ENCODE peak calls at places on chromosomes 4 and X, in ten cellular contexts. V is Jurkat, Clone E6-1; Y is cardiac fibroblast; K is epithelial cell of proximal tubule; Q is neuronal stem cell; W is CD8-positive, alpha-beta T cell; G is mammary epithelial cell; Z is GM12865; N is endodermal cell; I is fibroblast of lung. S is an unnamed sample.

GRCh38 chr4:6986781-6987565 is 56.2 kb upstream of the TADA2B start:
- DNase-seq in Q (peak), G (peak), Y (peak), W (peak), Z (peak), N (peak), V (peak), I (peak), K (no peak), S (peak)

GRCh38 chrX:48883729-48884128 is 13.8 kb downstream of the TIMM17B start:
- DNase-seq in W (no peak), K (no peak), I (no peak), Z (no peak), N (no peak), Y (no peak), G (no peak), V (no peak), Q (no peak), S (no peak)

GRCh38 chrX:69493193-69493592 is 10.9 kb upstream of the NALF2 start:
- DNase-seq in Y (peak), I (no peak), K (no peak), N (peak), Z (peak), V (peak), Q (peak), G (peak), W (no peak), S (peak)

GRCh38 chr4:7727727-7728126 is 211.9 kb downstream of the AFAP1 start:
- DNase-seq in N (no peak), W (no peak), Z (no peak), K (no peak), Q (no peak), Y (peak), G (peak), I (peak), V (no peak), S (no peak)

GRCh38 chr4:137266511-137266910 is 265.8 kb downstream of the PCDH18 start:
- DNase-seq in G (no peak), I (no peak), K (no peak), N (no peak), W (no peak), Q (no peak), V (no peak), Y (no peak), Z (no peak), S (no peak)

GRCh38 chr4:8540991-8541390 is 39.2 kb upstream of the GPR78 start:
- DNase-seq in G (no peak), N (no peak), Y (no peak), V (no peak), Q (no peak), I (no peak), Z (no peak), W (no peak), K (no peak), S (no peak)

GRCh38 chr4:6121941-6122340 is 78.4 kb downstream of the JAKMIP1 start:
- DNase-seq in I (no peak), N (no peak), Q (no peak), V (no peak), Z (no peak), W (no peak), Y (no peak), K (no peak), G (no peak), S (no peak)

GRCh38 chr4:180909279-180909678 is 1333.9 kb upstream of the TENM3 start:
- DNase-seq in N (peak), Q (peak), G (peak), W (no peak), Y (no peak), I (peak), Z (peak), V (peak), K (no peak), S (peak)

GRCh38 chr4:108636246-108636645 is 14.2 kb upstream of the OSTC start:
- DNase-seq in I (no peak), Q (no peak), N (no peak), K (no peak), Y (no peak), W (no peak), Z (no peak), V (no peak), G (no peak), S (peak)

GRCh38 chr4:175927121-175927520 is 115.1 kb upstream of the GPM6A start:
- DNase-seq in K (no peak), Z (peak), N (no peak), Q (no peak), Y (no peak), W (no peak), I (no peak), V (no peak), G (peak), S (no peak)

GRCh38 chr4:114091546-114091945 is 112.1 kb upstream of the ARSJ start:
- DNase-seq in Q (no peak), W (no peak), I (no peak), N (no peak), V (no peak), K (no peak), G (no peak), Y (no peak), Z (no peak), S (no peak)

GRCh38 chr4:1112174-1112820 is 1.1 kb downstream of the RNF212 start:
- DNase-seq in K (no peak), V (no peak), Z (no peak), N (no peak), I (no peak), Q (no peak), Y (no peak), G (no peak), W (no peak), S (no peak)

GRCh38 chr4:153233761-153234371 is 29.6 kb downstream of the TRIM2 start:
- DNase-seq in G (peak), W (no peak), V (no peak), I (peak), K (no peak), N (no peak), Q (no peak), Z (no peak), Y (peak), S (peak)

GRCh38 chrX:24146283-24146865 is 3.2 kb upstream of the ZFX start:
- DNase-seq in K (no peak), Z (no peak), N (no peak), Y (peak), I (no peak), W (no peak), Q (no peak), G (no peak), V (no peak), S (peak)

GRCh38 chr4:57182132-57182874 is 72.1 kb upstream of the IGFBP7 start:
- DNase-seq in K (no peak), V (no peak), G (no peak), I (no peak), Q (no peak), N (no peak), Y (no peak), Z (no peak), W (no peak), S (no peak)

GRCh38 chrX:40244980-40245379 is 147.2 kb upstream of the BCOR start:
- DNase-seq in Q (no peak), I (peak), W (no peak), Z (no peak), V (peak), N (no peak), G (no peak), K (no peak), Y (peak), S (no peak)

GRCh38 chr4:109325698-109326097 is 23.2 kb upstream of the COL25A1 start:
- DNase-seq in Z (peak), G (no peak), Y (no peak), K (no peak), Q (no peak), I (no peak), N (no peak), W (no peak), V (no peak), S (no peak)

GRCh38 chr4:72467633-72468032 is 101.4 kb downstream of the ADAMTS3 start:
- DNase-seq in W (no peak), K (no peak), Y (peak), G (no peak), Z (no peak), N (no peak), Q (no peak), V (no peak), I (no peak), S (no peak)

GRCh38 chrX:118418811-118419251 is 72.9 kb downstream of the WDR44 start:
- DNase-seq in Y (no peak), N (peak), I (no peak), Z (no peak), W (no peak), K (no peak), V (no peak), G (no peak), Q (no peak), S (no peak)

GRCh38 chr4:158875455-158875854 is 106.6 kb downstream of the FNIP2 start:
- DNase-seq in N (no peak), Q (no peak), K (no peak), G (no peak), V (no peak), Y (no peak), I (no peak), Z (no peak), W (no peak), S (no peak)

GRCh38 chr4:81375745-81376144 is 96.0 kb downstream of the RASGEF1B start:
- DNase-seq in W (no peak), Q (no peak), G (no peak), K (no peak), Y (no peak), Z (no peak), N (peak), I (no peak), V (no peak), S (no peak)

GRCh38 chrX:12686324-12686723 is 104.9 kb upstream of the PRPS2 start:
- DNase-seq in G (no peak), K (no peak), N (no peak), I (no peak), V (no peak), Y (no peak), Z (no peak), Q (no peak), W (no peak), S (no peak)

GRCh38 chr4:67779631-67780030 is 25.4 kb upstream of the GNRHR start:
- DNase-seq in Q (no peak), N (no peak), W (no peak), K (no peak), G (peak), Y (no peak), I (no peak), V (no peak), Z (no peak), S (no peak)

GRCh38 chrX:153669174-153669890 is 4.3 kb downstream of the PNCK start:
- DNase-seq in V (peak), I (no peak), Q (no peak), Z (peak), Y (no peak), N (peak), K (no peak), W (peak), G (no peak), S (peak)

GRCh38 chrX:136658151-136658550 is 10.2 kb downstream of the CD40LG start:
- DNase-seq in N (no peak), W (no peak), K (no peak), Q (no peak), V (peak), I (no peak), Y (no peak), Z (peak), G (no peak), S (no peak)

GRCh38 chrX:48958635-48959094 is 1.3 kb upstream of the OTUD5 start:
- DNase-seq in Q (no peak), K (no peak), Y (peak), I (peak), V (no peak), N (no peak), W (no peak), Z (no peak), G (peak), S (peak)

GRCh38 chrX:31280580-31280979 is 208.7 kb upstream of the FTHL17 start:
- DNase-seq in W (no peak), I (no peak), K (no peak), N (no peak), Z (no peak), V (no peak), G (no peak), Q (no peak), Y (no peak), S (no peak)

GRCh38 chr4:68466751-68467150 is 19.5 kb downstream of the TMPRSS11E start:
- DNase-seq in Z (no peak), V (no peak), Y (peak), N (no peak), K (peak), Q (no peak), G (peak), I (no peak), W (no peak), S (no peak)

GRCh38 chrX:71365356-71365875 is 741 bp upstream of the TAF1 start:
- DNase-seq in Y (no peak), K (no peak), W (no peak), N (no peak), V (no peak), G (no peak), Q (no peak), Z (no peak), I (peak), S (no peak)

GRCh38 chr4:81116571-81116970 is 86.1 kb downstream of the BMP3 start:
- DNase-seq in I (no peak), G (peak), Z (no peak), W (no peak), Q (no peak), V (no peak), Y (no peak), N (no peak), K (no peak), S (peak)

GRCh38 chr4:145557720-145558119 is 61.5 kb upstream of the MMAA start:
- DNase-seq in G (peak), W (peak), V (peak), Z (peak), Q (peak), N (peak), K (peak), Y (peak), I (peak), S (peak)

GRCh38 chrX:72121381-72121780 is 10.3 kb downstream of the RTL5 start:
- DNase-seq in G (peak), N (peak), W (peak), Z (peak), V (no peak), Q (no peak), Y (peak), I (peak), K (no peak), S (peak)

GRCh38 chr4:80007745-80008149 is 65.3 kb downstream of the ANTXR2 start:
- DNase-seq in Y (peak), Z (peak), V (no peak), N (no peak), W (no peak), I (no peak), K (no peak), G (no peak), Q (no peak), S (no peak)
- H3K4me3 ChIP-seq in Y (no peak), Z (no peak), V (no peak), N (no peak), W (no peak), I (no peak), K (no peak), G (no peak), Q (no peak), S (no peak)

GRCh38 chr4:46387956-46388355 is 2.0 kb downstream of the GABRA2 start:
- DNase-seq in W (no peak), N (no peak), Y (no peak), K (no peak), V (no peak), Q (no peak), I (no peak), Z (no peak), G (no peak), S (no peak)

GRCh38 chr4:46388860-46389259 is 1.1 kb downstream of the GABRA2 start:
- DNase-seq in I (no peak), Z (no peak), N (no peak), W (no peak), V (no peak), Y (no peak), Q (no peak), G (no peak), K (no peak), S (no peak)

GRCh38 chr4:46389301-46389761 is 597 bp downstream of the GABRA2 start:
- DNase-seq in V (no peak), I (peak), N (peak), K (no peak), Z (no peak), W (no peak), G (peak), Y (peak), Q (peak), S (peak)

GRCh38 chr4:46392421-46392820 is 2.5 kb upstream of the GABRA2 start:
- DNase-seq in Q (peak), Z (no peak), Y (no peak), K (no peak), W (no peak), G (peak), V (no peak), I (no peak), N (no peak), S (no peak)

GRCh38 chr4:46390353-46391058 is 578 bp upstream of the GABRA2 start:
- DNase-seq in Z (no peak), V (no peak), W (no peak), N (peak), I (no peak), Y (no peak), G (no peak), Q (peak), K (no peak), S (no peak)
- H3K4me3 ChIP-seq in Z (no peak), V (no peak), W (no peak), N (peak), I (peak), Y (peak), G (peak), Q (peak), K (peak), S (peak)

GRCh38 chr4:55336138-55337034 is 9.7 kb upstream of the SRD5A3 start:
- DNase-seq in Y (no peak), I (no peak), V (peak), N (no peak), Q (no peak), Z (no peak), W (no peak), K (no peak), G (no peak), S (no peak)
- H3K4me3 ChIP-seq in Y (no peak), I (no peak), V (no peak), N (no peak), Q (no peak), Z (no peak), W (no peak), K (no peak), G (no peak), S (no peak)

GRCh38 chrX:140766024-140766611 is 56.6 kb downstream of the LINC00632 start:
- DNase-seq in W (peak), Q (peak), Y (peak), Z (peak), I (peak), N (peak), V (peak), G (peak), K (no peak), S (peak)
- H3K4me3 ChIP-seq in W (no peak), Q (no peak), Y (peak), Z (no peak), I (peak), N (peak), V (no peak), G (no peak), K (no peak), S (peak)

GRCh38 chrX:2829066-2829430 is 318 bp downstream of the GYG2 start:
- DNase-seq in K (no peak), Y (no peak), W (no peak), V (no peak), Z (no peak), Q (peak), G (no peak), N (peak), I (no peak), S (peak)
- H3K4me3 ChIP-seq in K (peak), Y (peak), W (no peak), V (no peak), Z (no peak), Q (peak), G (no peak), N (no peak), I (no peak), S (peak)

S was measured in adipocyte.